ENCODE peak calls at places on chromosomes 5 and 9, in seven cellular contexts. X is neuronal stem cell, Q is mesendoderm, Y is IMR-90, P is H1, M is H9, K is mesenchymal stem cell. N is an unnamed sample.

GRCh38 chr5:1274471-1274870 is 20.4 kb downstream of the TERT start:
- DNase-seq in Y (no peak), P (no peak), K (no peak), X (no peak), M (no peak), Q (no peak), N (no peak)

GRCh38 chr5:139344177-139344576 is 2.5 kb downstream of the PAIP2 start:
- DNase-seq in X (no peak), Y (no peak), K (no peak), Q (no peak), P (no peak), M (no peak), N (no peak)

GRCh38 chr9:130938652-130939404 is at the start of gene FIBCD1:
- DNase-seq in M (peak), P (no peak), K (peak), Y (peak), Q (peak), X (no peak), N (peak)

GRCh38 chr5:72063219-72063819 is 44.0 kb upstream of the MAP1B start:
- DNase-seq in Y (peak), X (peak), P (no peak), M (peak), Q (peak), K (peak), N (peak)

GRCh38 chr5:42950466-42951168 is 89.5 kb downstream of the ANXA2R start:
- DNase-seq in P (no peak), K (peak), Y (peak), Q (peak), M (peak), X (no peak), N (peak)

GRCh38 chr5:77486344-77486962 is 5.7 kb downstream of the WDR41 start:
- DNase-seq in Y (no peak), M (no peak), Q (no peak), K (no peak), X (no peak), P (no peak), N (no peak)

GRCh38 chr5:139849942-139850341 is 54.3 kb downstream of the PSD2 start:
- DNase-seq in X (no peak), Q (no peak), M (no peak), Y (no peak), K (no peak), P (no peak), N (no peak)

GRCh38 chr9:693460-694390 is 147.8 kb upstream of the DMRT1 start:
- DNase-seq in K (peak), P (no peak), Y (peak), Q (no peak), M (no peak), X (no peak), N (no peak)

GRCh38 chr5:10704949-10705621 is 55.9 kb downstream of the DAP start:
- DNase-seq in K (peak), P (no peak), M (no peak), X (no peak), Y (peak), Q (peak), N (peak)

GRCh38 chr5:124343451-124343867 is 403.0 kb downstream of the ZNF608 start:
- DNase-seq in K (peak), M (no peak), Q (no peak), X (no peak), P (no peak), Y (peak), N (no peak)

GRCh38 chr9:3181049-3181953 is 337.4 kb upstream of the PUM3 start:
- DNase-seq in X (peak), M (peak), K (peak), P (peak), Y (no peak), Q (peak), N (peak)

GRCh38 chr9:91036356-91036755 is 234.7 kb downstream of the SYK start:
- DNase-seq in Y (no peak), P (no peak), X (no peak), Q (no peak), K (no peak), M (no peak), N (no peak)

GRCh38 chr5:50553560-50553984 is 112.5 kb upstream of the EMB start:
- DNase-seq in Y (no peak), P (no peak), K (peak), Q (peak), M (no peak), X (no peak), N (peak)

GRCh38 chr5:77774981-77775772 is 962 bp downstream of the TBCA start:
- DNase-seq in Y (no peak), M (no peak), Q (peak), X (no peak), K (peak), P (no peak), N (peak)

GRCh38 chr9:130428096-130428665 is 16.6 kb upstream of the ASS1 start:
- DNase-seq in Y (no peak), X (no peak), P (no peak), Q (no peak), M (no peak), K (no peak), N (no peak)

GRCh38 chr5:139137703-139138102 is 60.5 kb downstream of the SIL1 start:
- DNase-seq in Y (peak), P (no peak), M (no peak), X (no peak), K (peak), Q (peak), N (peak)

GRCh38 chr5:120396186-120396585 is 67.9 kb upstream of the PRR16 start:
- DNase-seq in K (peak), X (no peak), Q (no peak), M (no peak), P (no peak), Y (peak), N (no peak)

GRCh38 chr5:27900761-27901160 is 862.4 kb upstream of the CDH9 start:
- DNase-seq in X (no peak), M (no peak), P (no peak), K (no peak), Q (no peak), Y (no peak), N (no peak)

GRCh38 chr5:150227606-150228273 is 37.9 kb downstream of the SLC6A7 start:
- DNase-seq in P (no peak), M (no peak), Q (peak), Y (peak), K (peak), X (no peak), N (peak)

GRCh38 chr9:127561491-127562270 is 50.4 kb upstream of the STXBP1 start:
- DNase-seq in Y (peak), X (no peak), K (peak), Q (peak), M (peak), P (no peak), N (peak)

GRCh38 chr9:78609471-78609870 is 312.5 kb downstream of the PSAT1 start:
- DNase-seq in Q (no peak), X (no peak), M (no peak), Y (no peak), K (no peak), P (no peak), N (no peak)

GRCh38 chr5:146329697-146330096 is 8.9 kb upstream of the POU4F3 start:
- DNase-seq in K (no peak), Q (no peak), M (no peak), Y (no peak), X (no peak), P (no peak), N (no peak)

GRCh38 chr5:801472-801871 is 16.9 kb upstream of the ZDHHC11B start:
- DNase-seq in P (no peak), M (no peak), K (no peak), X (no peak), Y (no peak), Q (no peak), N (no peak)

GRCh38 chr5:143986567-143987242 is 174.7 kb downstream of the HMHB1 start:
- DNase-seq in Q (peak), X (no peak), Y (peak), K (peak), M (no peak), P (no peak), N (no peak)

GRCh38 chr5:82405166-82405565 is 127.0 kb upstream of the RPS23 start:
- DNase-seq in M (no peak), Y (peak), Q (no peak), K (peak), X (no peak), P (no peak), N (no peak)

GRCh38 chr5:40477856-40478546 is 201.7 kb upstream of the PTGER4 start:
- DNase-seq in P (no peak), Q (no peak), M (no peak), K (no peak), Y (peak), X (no peak), N (no peak)

GRCh38 chr9:23674016-23674585 is 151.9 kb downstream of the ELAVL2 start:
- DNase-seq in M (no peak), Y (no peak), Q (no peak), P (no peak), X (no peak), K (peak), N (no peak)

GRCh38 chr5:150847334-150847695 is 994 bp downstream of the IRGM start:
- DNase-seq in Q (no peak), M (no peak), X (no peak), P (no peak), K (no peak), Y (no peak), N (no peak)

GRCh38 chr5:43242196-43242595 is 50.2 kb downstream of the NIM1K start:
- DNase-seq in X (no peak), Y (no peak), P (no peak), Q (no peak), M (no peak), K (no peak), N (no peak)

GRCh38 chr9:131817627-131818026 is 77.8 kb upstream of the RAPGEF1 start:
- DNase-seq in X (no peak), K (no peak), P (no peak), Y (no peak), Q (no peak), M (no peak), N (no peak)

GRCh38 chr9:10112798-10113197 is 500.0 kb downstream of the PTPRD start:
- DNase-seq in M (no peak), Y (no peak), X (no peak), K (no peak), P (no peak), Q (no peak), N (no peak)

GRCh38 chr5:130151239-130151638 is 247.0 kb downstream of the CHSY3 start:
- DNase-seq in M (no peak), P (no peak), X (no peak), Q (no peak), K (no peak), Y (no peak), N (no peak)

GRCh38 chr5:130158036-130158435 is 253.8 kb downstream of the CHSY3 start:
- DNase-seq in Q (no peak), K (no peak), Y (no peak), X (no peak), M (no peak), P (no peak), N (peak)

DNA sequence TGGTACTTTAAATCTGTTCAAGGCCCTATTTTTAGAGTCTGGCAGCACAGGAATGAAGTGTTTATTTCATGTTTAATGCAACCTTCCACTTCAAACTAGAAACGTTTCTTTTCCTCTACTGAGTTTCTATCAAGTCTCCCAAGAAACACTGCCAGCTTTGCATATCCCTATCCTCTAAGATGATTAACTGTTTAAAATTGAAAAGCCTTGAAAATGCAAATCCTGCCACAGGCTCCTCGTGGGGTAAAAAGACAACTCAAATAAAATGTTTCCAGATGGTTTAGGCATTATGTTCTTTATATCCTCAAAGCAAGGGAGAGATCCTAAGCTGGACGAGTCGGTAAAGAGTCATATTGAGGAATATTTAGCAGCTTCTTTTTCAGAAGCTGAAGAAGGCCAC is 251.1 kb downstream of the CHSY3 start:
- DNase-seq in X (no peak), M (no peak), K (no peak), Y (no peak), Q (no peak), P (no peak), N (no peak)
- H2BK5ac ChIP-seq in X (no peak), M (no peak), K (no peak), Y (no peak), Q (no peak), P (no peak), N (no peak)

GRCh38 chr9:100126423-100126822 is 27.4 kb downstream of the INVS start:
- DNase-seq in Q (no peak), X (no peak), P (no peak), Y (no peak), K (peak), M (no peak), N (no peak)
- H3K9ac ChIP-seq in Q (no peak), X (no peak), P (no peak), Y (no peak), K (no peak), M (no peak), N (no peak)

GRCh38 chr9:103167530-103167929 is 172.4 kb downstream of the CYLC2 start:
- DNase-seq in P (no peak), M (no peak), X (no peak), Q (no peak), K (no peak), Y (no peak), N (no peak)

GRCh38 chr9:103169798-103170197 is 174.7 kb downstream of the CYLC2 start:
- DNase-seq in X (no peak), P (no peak), M (no peak), Y (no peak), K (no peak), Q (peak), N (no peak)

GRCh38 chr9:103168254-103168653 is 173.1 kb downstream of the CYLC2 start:
- DNase-seq in Q (peak), Y (no peak), P (no peak), K (no peak), X (no peak), M (no peak), N (no peak)
- H2BK5ac ChIP-seq in Q (no peak), Y (no peak), P (no peak), K (no peak), X (no peak), M (no peak), N (no peak)

GRCh38 chr9:137795156-137795666 is 82.4 kb upstream of the CACNA1B start:
- DNase-seq in M (no peak), Q (no peak), Y (no peak), K (no peak), P (no peak), X (no peak), N (no peak)
- H3K9ac ChIP-seq in M (no peak), Q (no peak), Y (no peak), K (no peak), P (no peak), X (no peak), N (no peak)

GRCh38 chr5:74943905-74944304 is 77.7 kb upstream of the FAM169A start:
- DNase-seq in K (no peak), X (no peak), Q (peak), Y (no peak), M (no peak), P (no peak), N (peak)
- H2BK5ac ChIP-seq in K (no peak), X (no peak), Q (no peak), Y (no peak), M (no peak), P (no peak), N (no peak)

GRCh38 chr5:90472783-90473182 is 1.8 kb downstream of the MBLAC2 start:
- DNase-seq in Q (no peak), P (no peak), K (no peak), M (no peak), X (no peak), Y (no peak), N (peak)
- H3K9ac ChIP-seq in Q (no peak), P (no peak), K (peak), M (peak), X (no peak), Y (no peak), N (no peak)

GRCh38 chr9:115944166-115944948 is 209.2 kb upstream of the PAPPA start:
- DNase-seq in Y (peak), K (peak), Q (peak), X (no peak), P (no peak), M (peak), N (peak)

GRCh38 chr9:115943591-115944165 is 209.9 kb upstream of the PAPPA start:
- DNase-seq in Q (no peak), P (no peak), X (no peak), Y (no peak), M (no peak), K (peak), N (no peak)

GRCh38 chr9:115945009-115945431 is 208.6 kb upstream of the PAPPA start:
- DNase-seq in K (no peak), P (no peak), M (no peak), X (no peak), Y (peak), Q (no peak), N (no peak)

GRCh38 chr9:115941561-115942315 is 211.9 kb upstream of the PAPPA start:
- DNase-seq in Y (peak), P (no peak), M (no peak), X (no peak), K (peak), Q (no peak), N (peak)

GRCh38 chr9:115946530-115946929 is 207.1 kb upstream of the PAPPA start:
- DNase-seq in Y (no peak), X (no peak), M (no peak), Q (no peak), K (peak), P (no peak), N (no peak)
- H2BK5ac ChIP-seq in Y (peak), X (no peak), M (no peak), Q (no peak), K (no peak), P (no peak), N (peak)

GRCh38 chr9:107249665-107250285 is 33.3 kb upstream of the RAD23B start:
- DNase-seq in K (no peak), Q (no peak), M (no peak), X (no peak), Y (no peak), P (no peak), N (no peak)
- H3K9ac ChIP-seq in K (no peak), Q (no peak), M (no peak), X (no peak), Y (no peak), P (peak), N (no peak)

GRCh38 chr9:76902395-76902794 is 3.5 kb downstream of the PRUNE2 start:
- DNase-seq in Y (no peak), P (no peak), M (no peak), K (no peak), Q (no peak), X (no peak), N (peak)

GRCh38 chr9:76898786-76899185 is 7.1 kb downstream of the PRUNE2 start:
- DNase-seq in M (no peak), Y (no peak), K (no peak), X (no peak), P (no peak), Q (no peak), N (no peak)

GRCh38 chr9:76897804-76898525 is 7.9 kb downstream of the PRUNE2 start:
- DNase-seq in Q (no peak), P (no peak), M (no peak), Y (no peak), X (no peak), K (no peak), N (no peak)

GRCh38 chr9:76901801-76902200 is 4.1 kb downstream of the PRUNE2 start:
- DNase-seq in M (no peak), Q (peak), P (no peak), K (no peak), X (no peak), Y (no peak), N (peak)

DNA sequence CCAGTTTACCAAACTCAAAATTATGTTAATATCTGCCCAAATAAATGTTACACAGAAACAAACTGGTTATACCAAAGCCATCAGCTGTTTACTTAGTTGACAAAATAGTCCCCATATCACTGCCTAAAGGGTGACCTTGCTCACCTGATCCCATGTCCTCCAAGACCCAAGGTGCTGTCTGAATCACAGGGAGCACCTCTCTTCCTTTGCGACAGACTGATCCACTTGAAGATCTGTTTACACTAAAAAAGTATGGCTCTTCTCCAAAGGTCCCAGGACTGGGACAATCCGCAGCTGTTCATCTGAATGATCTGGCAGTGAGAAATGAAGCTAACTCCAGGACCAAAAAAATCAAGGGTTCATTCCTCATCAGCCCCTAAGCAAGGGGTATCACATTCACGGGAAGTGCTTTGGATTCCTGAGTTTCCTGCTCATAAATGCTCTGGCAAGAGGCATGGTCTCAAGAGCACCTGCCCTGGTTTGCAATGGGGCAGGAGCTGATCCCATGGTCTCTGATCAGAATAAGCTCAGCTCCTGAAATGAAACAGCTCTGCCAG is 5.0 kb downstream of the PRUNE2 start:
- DNase-seq in Q (no peak), K (no peak), X (no peak), Y (no peak), P (no peak), M (no peak), N (no peak)
- H2BK5ac ChIP-seq in Q (no peak), K (no peak), X (no peak), Y (no peak), P (no peak), M (no peak), N (no peak)